ENCODE peak calls at places on chromosomes 1 and 21, in four cellular contexts. H, B, V and O are unnamed samples.

GRCh38 chr1:59816318-59816878 is 1.6 kb downstream of the HOOK1 start:
- DNase-seq in H (no peak), V (no peak), B (no peak), O (no peak)

GRCh38 chr1:44218503-44219300 is 5.4 kb downstream of the DMAP1 start:
- DNase-seq in H (no peak), V (no peak), B (no peak), O (no peak)

GRCh38 chr1:199898654-199899053 is 128.9 kb upstream of the NR5A2 start:
- DNase-seq in B (no peak), H (no peak), V (no peak), O (no peak)

GRCh38 chr21:45087022-45087823 is 12.8 kb downstream of the ADARB1 start:
- DNase-seq in H (no peak), B (no peak), V (no peak), O (no peak)

GRCh38 chr1:164863056-164863455 is 304.1 kb downstream of the PBX1 start:
- DNase-seq in V (no peak), H (no peak), B (no peak), O (no peak)

GRCh38 chr1:48870596-48870995 is 93.9 kb upstream of the BEND5 start:
- DNase-seq in H (no peak), V (no peak), B (no peak), O (no peak)

GRCh38 chr1:66503841-66504470 is 30.0 kb upstream of the SGIP1 start:
- DNase-seq in H (peak), B (no peak), V (peak), O (no peak)

GRCh38 chr1:206538086-206538781 is 30.9 kb downstream of the RASSF5 start:
- DNase-seq in V (no peak), H (no peak), B (no peak), O (peak)

GRCh38 chr1:237186733-237187132 is 144.7 kb downstream of the RYR2 start:
- DNase-seq in H (no peak), V (no peak), B (no peak), O (no peak)

GRCh38 chr1:29620631-29621030 is 384.3 kb downstream of the PTPRU start:
- DNase-seq in V (no peak), B (no peak), H (no peak), O (no peak)
- H3K27ac ChIP-seq in V (no peak), B (no peak), H (no peak), O (no peak)

DNA sequence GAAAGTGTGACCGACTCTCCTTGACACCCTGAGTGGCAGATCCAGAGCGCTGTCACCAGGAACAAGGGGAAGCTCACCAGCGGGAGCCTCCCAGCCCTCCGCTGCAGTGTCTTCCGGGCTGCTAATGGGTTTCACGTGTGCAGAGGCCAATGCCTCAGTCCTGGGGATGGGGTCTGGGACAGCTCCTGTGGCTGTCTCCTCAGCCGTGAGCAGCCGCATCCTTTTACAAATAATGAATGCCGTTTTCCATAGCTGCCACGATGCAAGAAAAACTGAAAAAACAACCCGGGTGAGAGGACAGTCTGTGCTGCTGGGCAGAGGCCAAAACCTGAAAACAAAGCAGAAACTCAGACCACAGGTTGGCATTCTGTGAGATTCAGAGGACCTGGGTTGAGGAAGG is 212.2 kb upstream of the RAB4A start:
- DNase-seq in H (peak), V (no peak), B (no peak), O (peak)
- H3K27ac ChIP-seq in H (peak), V (no peak), B (peak), O (peak)

GRCh38 chr21:34936299-34936698 is 112.8 kb downstream of the RUNX1 start:
- DNase-seq in V (no peak), B (no peak), H (no peak), O (no peak)

GRCh38 chr21:34936874-34937563 is 112.1 kb downstream of the RUNX1 start:
- DNase-seq in B (no peak), H (no peak), V (no peak), O (no peak)

GRCh38 chr21:34935868-34936267 is 113.2 kb downstream of the RUNX1 start:
- DNase-seq in H (no peak), V (no peak), B (no peak), O (no peak)

GRCh38 chr21:34939673-34940321 is 109.3 kb downstream of the RUNX1 start:
- DNase-seq in V (no peak), B (no peak), H (peak), O (no peak)

GRCh38 chr21:34938079-34938764 is 110.9 kb downstream of the RUNX1 start:
- DNase-seq in H (no peak), V (peak), B (no peak), O (no peak)
- H3K27ac ChIP-seq in H (no peak), V (peak), B (no peak), O (no peak)

DNA sequence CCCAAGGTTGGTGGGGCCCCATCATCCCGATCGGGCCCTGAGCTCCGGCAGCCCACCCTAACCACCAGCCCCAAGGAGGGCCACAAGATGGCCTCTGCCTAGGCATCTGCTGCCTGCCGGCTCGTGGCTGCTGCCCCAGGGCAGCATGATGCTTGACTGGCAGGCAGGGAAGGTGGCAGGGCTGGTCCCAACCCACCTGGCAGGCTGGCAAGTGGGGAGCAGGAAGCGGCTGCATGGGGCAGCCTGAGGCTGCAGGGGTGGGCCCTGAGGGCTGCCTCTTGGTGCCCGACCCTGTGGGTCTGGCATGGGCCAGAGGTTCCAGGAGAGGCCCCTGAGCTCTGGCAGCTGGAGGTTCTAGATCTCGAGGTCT is 774 bp upstream of the GJC2 start:
- DNase-seq in V (no peak), H (no peak), B (peak), O (no peak)
- H3K27ac ChIP-seq in V (no peak), H (no peak), B (peak), O (no peak)

DNA sequence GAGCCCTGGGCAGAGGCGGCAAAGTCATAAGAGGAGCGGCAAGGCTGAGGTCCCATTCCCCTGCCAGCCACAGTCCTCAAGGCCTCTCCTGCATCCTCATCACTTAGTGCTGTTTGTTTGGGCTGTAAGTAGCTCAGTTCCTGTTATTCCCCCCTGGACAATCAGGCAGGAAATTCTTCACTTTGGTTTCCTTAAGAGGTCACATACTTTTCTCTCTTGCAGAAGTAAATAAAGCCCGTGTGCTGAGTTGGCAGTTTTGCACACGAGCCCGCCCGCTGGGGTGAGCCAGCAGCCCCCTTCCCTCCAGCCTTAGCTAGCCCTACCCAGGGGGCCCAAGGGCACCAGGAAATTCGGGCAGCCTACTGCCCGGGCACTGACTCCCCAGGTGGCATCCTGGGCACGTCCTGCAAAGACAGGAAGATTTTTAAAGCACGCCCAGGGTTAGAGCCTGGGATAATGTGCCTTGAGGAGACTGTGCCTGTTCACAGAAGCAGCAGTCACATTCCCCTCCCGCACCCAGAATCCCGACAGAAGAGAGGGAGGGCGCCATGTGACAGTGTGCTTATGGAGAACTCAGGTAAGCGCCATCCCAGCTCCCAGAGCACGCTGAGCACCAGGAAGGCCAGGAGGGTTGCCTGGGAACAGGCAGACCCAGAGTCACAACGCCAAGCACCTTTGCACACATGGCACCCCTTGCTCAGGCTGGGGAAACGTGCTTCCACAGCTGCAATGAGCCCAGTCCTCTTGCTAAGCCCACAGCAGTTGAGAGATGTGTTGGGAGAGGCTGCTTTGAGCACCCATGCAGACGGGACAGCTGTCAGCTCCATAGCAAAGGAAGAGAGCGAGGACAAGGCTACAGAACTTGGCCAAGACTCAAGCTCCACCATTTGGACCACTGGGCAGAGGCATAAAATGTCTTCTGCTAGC is 144.5 kb upstream of the TMEM51 start:
- DNase-seq in H (no peak), V (peak), B (no peak), O (peak)
- H3K27ac ChIP-seq in H (no peak), V (no peak), B (peak), O (peak)

GRCh38 chr1:151739590-151740355 is 18.5 kb downstream of the RIIAD1 start:
- DNase-seq in V (no peak), B (no peak), H (no peak), O (no peak)
- H3K27ac ChIP-seq in V (no peak), B (no peak), H (no peak), O (no peak)

GRCh38 chr21:25870084-25870483 is 135.3 kb downstream of the GABPA start:
- DNase-seq in B (no peak), H (no peak), V (no peak), O (no peak)
- H3K27ac ChIP-seq in B (no peak), H (no peak), V (no peak), O (no peak)

GRCh38 chr1:81042225-81042624 is 758.5 kb upstream of the ADGRL2 start:
- DNase-seq in H (no peak), V (no peak), B (no peak), O (no peak)
- H3K27ac ChIP-seq in H (no peak), V (no peak), B (no peak), O (no peak)

DNA sequence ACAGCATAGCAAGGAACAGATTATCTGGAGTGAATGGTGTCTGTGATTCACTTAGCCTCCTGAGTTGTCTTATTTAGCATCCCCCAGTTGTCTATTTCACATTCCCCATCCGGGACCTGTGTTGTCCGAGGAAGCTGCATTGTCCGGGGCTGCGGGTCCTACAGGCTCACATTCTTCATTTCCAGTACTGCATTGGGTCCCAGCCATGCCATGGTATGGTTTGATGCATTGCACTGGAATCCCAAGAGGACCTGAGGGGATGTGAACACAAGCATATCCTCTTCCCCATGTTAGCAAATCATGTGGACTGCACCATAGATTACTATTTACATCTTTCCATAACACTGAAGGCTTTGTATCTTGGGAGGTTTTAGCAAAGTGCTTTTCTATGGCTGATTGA is 48.2 kb upstream of the PRELP start:
- DNase-seq in V (no peak), H (no peak), B (no peak), O (no peak)
- H3K27ac ChIP-seq in V (no peak), H (no peak), B (no peak), O (no peak)

GRCh38 chr1:41646186-41646585 is 161.7 kb upstream of the EDN2 start:
- DNase-seq in H (no peak), B (peak), V (no peak), O (no peak)
- H3K27ac ChIP-seq in H (no peak), B (no peak), V (no peak), O (no peak)